ENCODE peak calls at places on chromosomes 5 and 9, in four cellular contexts. S, G, W and N are unnamed samples.

GRCh38 chr9:111803924-111804323 is 9.2 kb upstream of the SHOC1 start:
- DNase-seq in S (no peak), G (no peak), W (no peak), N (no peak)

GRCh38 chr9:83625120-83625710 is 2.3 kb downstream of the IDNK start:
- DNase-seq in S (no peak), G (no peak), W (no peak), N (no peak)

GRCh38 chr9:90870646-90871326 is 69.2 kb downstream of the SYK start:
- DNase-seq in S (peak; percentile 25), G (peak; percentile 14), W (peak; percentile 50), N (peak; percentile 27)

GRCh38 chr9:131382850-131383729 is 10.8 kb upstream of the PRRC2B start:
- DNase-seq in S (peak; percentile 68), G (peak; percentile 4), W (no peak), N (no peak)

GRCh38 chr5:54529565-54529964 is 12.0 kb downstream of the SNX18 start:
- DNase-seq in S (no peak), G (no peak), W (no peak), N (no peak)

GRCh38 chr9:13267743-13268142 is 11.7 kb downstream of the MPDZ start:
- DNase-seq in S (no peak), G (peak; percentile 24), W (no peak), N (no peak)

GRCh38 chr5:6753851-6754250 is 40.6 kb downstream of the TENT4A start:
- DNase-seq in S (no peak), G (no peak), W (no peak), N (no peak)

GRCh38 chr5:65742565-65743231 is 20.7 kb downstream of the NLN start:
- DNase-seq in S (peak; percentile 40), G (peak; percentile 51), W (peak; percentile 51), N (peak; percentile 45)

GRCh38 chr5:68287976-68288755 is 72.6 kb downstream of the PIK3R1 start:
- DNase-seq in S (peak; percentile 88), G (peak; percentile 12), W (peak; percentile 83), N (no peak)

GRCh38 chr9:23717505-23717904 is 108.5 kb downstream of the ELAVL2 start:
- DNase-seq in S (no peak), G (no peak), W (no peak), N (no peak)

GRCh38 chr5:137595680-137596079 is 96.6 kb upstream of the SPOCK1 start:
- DNase-seq in S (no peak), G (no peak), W (no peak), N (no peak)

GRCh38 chr5:1782385-1783213 is 17.0 kb downstream of the MRPL36 start:
- DNase-seq in S (no peak), G (no peak), W (no peak), N (no peak)

GRCh38 chr9:27303219-27303618 is 6.3 kb upstream of the EQTN start:
- DNase-seq in S (no peak), G (peak; percentile 68), W (peak; percentile 31), N (no peak)

GRCh38 chr5:73814234-73814846 is 188.3 kb downstream of the ARHGEF28 start:
- DNase-seq in S (no peak), G (no peak), W (no peak), N (no peak)

GRCh38 chr5:73638344-73639095 is 12.5 kb downstream of the ARHGEF28 start:
- DNase-seq in S (no peak), G (no peak), W (no peak), N (no peak)

GRCh38 chr9:131282688-131283422 is 6.5 kb upstream of the FAM78A start:
- DNase-seq in S (no peak), G (no peak), W (peak; percentile 84), N (no peak)

GRCh38 chr5:139644001-139644456 is 4.1 kb upstream of the CXXC5 start:
- DNase-seq in S (no peak), G (no peak), W (no peak), N (no peak)

GRCh38 chr5:77368367-77368766 is 123.7 kb downstream of the WDR41 start:
- DNase-seq in S (no peak), G (no peak), W (no peak), N (no peak)

DNA sequence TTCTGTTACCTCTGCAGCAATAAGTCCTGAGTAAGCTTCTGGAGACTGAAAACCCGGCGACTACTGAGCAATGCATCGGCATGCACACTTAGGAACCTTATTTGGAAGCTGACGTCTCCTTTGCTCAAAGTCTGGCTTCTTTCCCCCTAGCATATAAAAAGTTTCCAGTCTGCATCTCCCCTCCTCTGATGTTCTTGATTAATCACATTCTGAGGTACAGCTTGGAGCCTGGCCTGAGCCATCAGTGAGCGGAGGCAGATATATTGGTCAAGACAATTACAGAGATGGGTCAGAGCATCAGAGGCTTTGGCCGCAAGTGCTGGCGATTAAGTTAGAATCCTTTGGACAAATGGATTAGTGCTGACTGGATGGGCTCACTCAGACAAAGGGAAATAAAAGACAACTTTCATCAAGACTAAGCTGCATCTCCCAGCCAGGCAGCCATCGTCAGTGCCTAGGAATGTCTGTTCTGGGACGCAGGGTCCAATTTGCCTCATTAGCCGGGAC is 140.7 kb downstream of the MTX3 start:
- DNase-seq in S (no peak), G (no peak), W (no peak), N (no peak)
- TF ChIP-seq JUND in S (no peak), G (no peak), W (no peak), N (no peak)

GRCh38 chr9:34555435-34556230 is 32.8 kb upstream of the ENHO start:
- DNase-seq in S (no peak), G (no peak), W (peak; percentile 41), N (no peak)
- TF ChIP-seq ELF1 in S (no peak), G (no peak), W (no peak), N (no peak)

GRCh38 chr9:113184509-113184908 is 33.7 kb downstream of the SLC31A2 start:
- DNase-seq in S (no peak), G (no peak), W (no peak), N (no peak)

GRCh38 chr9:113184089-113184488 is 33.3 kb downstream of the SLC31A2 start:
- DNase-seq in S (no peak), G (no peak), W (no peak), N (no peak)

GRCh38 chr9:113187935-113188595 is 33.0 kb downstream of the FKBP15 start:
- DNase-seq in S (peak; percentile 4), G (no peak), W (no peak), N (peak; percentile 6)

GRCh38 chr9:113186241-113186755 is 34.8 kb downstream of the FKBP15 start:
- DNase-seq in S (no peak), G (no peak), W (no peak), N (no peak)

DNA sequence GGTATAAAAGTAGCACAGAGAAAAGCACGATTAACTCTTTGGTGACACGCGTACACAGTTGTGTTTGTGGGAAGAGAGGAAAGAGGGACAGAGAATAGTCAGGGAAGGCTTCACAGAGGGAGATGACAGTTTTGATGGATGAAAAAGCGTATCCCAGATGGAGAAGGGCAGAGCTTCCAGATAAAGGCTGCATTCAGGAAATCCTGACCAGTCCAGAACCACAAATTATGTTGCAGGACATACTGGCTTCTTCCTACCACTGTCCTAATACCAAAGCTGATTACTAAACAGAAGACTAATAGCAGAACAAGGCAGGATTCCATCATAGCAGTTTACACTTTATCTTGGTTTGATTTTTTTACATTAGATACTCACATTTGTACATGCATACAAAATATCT is 34.5 kb downstream of the SLC31A2 start:
- DNase-seq in S (no peak), G (no peak), W (no peak), N (no peak)
- TF ChIP-seq JUND in S (no peak), G (no peak), W (no peak), N (no peak)

GRCh38 chr9:127970401-127971313 is 10.1 kb downstream of the EEIG1 start:
- DNase-seq in S (no peak), G (no peak), W (peak; percentile 10), N (no peak)
- TF ChIP-seq ELF1 in S (no peak), G (no peak), W (no peak), N (no peak)

GRCh38 chr9:78590068-78590467 is 293.1 kb downstream of the PSAT1 start:
- DNase-seq in S (no peak), G (no peak), W (no peak), N (no peak)
- TF ChIP-seq JUND in S (no peak), G (no peak), W (no peak), N (no peak)

GRCh38 chr5:134100283-134101011 is 14.0 kb upstream of the TCF7 start:
- DNase-seq in S (no peak), G (no peak), W (peak; percentile 45), N (no peak)
- TF ChIP-seq ELF1 in S (no peak), G (no peak), W (no peak), N (no peak)

GRCh38 chr5:177545487-177546261 is 8.7 kb downstream of the FAM193B start:
- DNase-seq in S (no peak), G (no peak), W (no peak), N (no peak)

GRCh38 chr5:177539411-177539810 is 15.0 kb downstream of the FAM193B start:
- DNase-seq in S (no peak), G (no peak), W (no peak), N (no peak)

GRCh38 chr5:177546262-177546741 is 8.1 kb downstream of the FAM193B start:
- DNase-seq in S (peak; percentile 93), G (no peak), W (no peak), N (no peak)

GRCh38 chr5:177540438-177540837 is 13.9 kb downstream of the FAM193B start:
- DNase-seq in S (no peak), G (no peak), W (no peak), N (no peak)

DNA sequence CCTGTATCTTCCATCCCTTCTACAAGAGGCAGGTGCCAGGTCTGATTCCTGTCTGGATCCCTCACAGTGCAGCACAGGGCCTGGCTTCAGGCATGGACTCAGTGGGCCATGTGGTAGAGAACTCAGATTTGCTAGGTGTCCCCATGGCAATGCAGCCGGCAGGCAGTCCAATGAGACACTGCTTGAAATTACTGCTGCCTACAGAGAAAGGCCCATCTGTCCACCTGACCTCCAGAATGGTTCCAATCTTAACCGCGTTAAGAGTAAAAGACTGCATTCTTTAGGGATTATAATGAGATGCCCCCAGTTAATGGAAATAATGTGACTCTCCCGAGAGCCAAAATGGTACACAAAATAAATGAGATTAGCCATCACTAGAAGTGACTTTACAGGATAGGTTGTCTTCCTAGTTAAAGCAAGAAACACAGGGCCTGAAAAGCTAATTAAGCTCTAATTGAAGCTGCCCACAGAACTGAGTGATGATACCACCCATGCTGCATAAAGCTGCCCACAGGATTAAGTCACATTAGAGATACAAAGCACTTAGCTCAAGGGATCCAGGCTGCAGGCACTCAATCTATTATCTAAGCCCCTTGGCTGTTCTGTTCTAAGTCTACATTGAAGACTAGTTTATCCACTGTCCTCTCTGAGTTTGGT is 11.4 kb downstream of the FAM193B start:
- DNase-seq in S (no peak), G (no peak), W (no peak), N (no peak)
- TF ChIP-seq JUND in S (no peak), G (no peak), W (no peak), N (no peak)

GRCh38 chr5:128532776-128533175 is 5.3 kb downstream of the FBN2 start:
- DNase-seq in S (no peak), G (no peak), W (no peak), N (no peak)

GRCh38 chr5:128536861-128537305 is 1.2 kb downstream of the FBN2 start:
- DNase-seq in S (no peak), G (no peak), W (peak; percentile 6), N (no peak)

GRCh38 chr5:128536229-128536860 is 1.7 kb downstream of the FBN2 start:
- DNase-seq in S (no peak), G (no peak), W (no peak), N (no peak)

GRCh38 chr5:128535225-128535624 is 2.8 kb downstream of the FBN2 start:
- DNase-seq in S (no peak), G (no peak), W (no peak), N (no peak)

GRCh38 chr5:128534729-128535128 is 3.3 kb downstream of the FBN2 start:
- DNase-seq in S (no peak), G (no peak), W (no peak), N (no peak)
- TF ChIP-seq ELF1 in S (no peak), G (no peak), W (no peak), N (no peak)